ENCODE peak calls at places on chromosomes 16 and 17, in eight cellular contexts. L, R, F, B, I, Z, X and H are unnamed samples.

GRCh38 chr17:2266045-2266864 is 37.3 kb downstream of the SMG6 start:
- DNase-seq in L (no peak), R (no peak), F (no peak), B (no peak), I (no peak), Z (no peak), X (no peak), H (no peak)

GRCh38 chr16:88554711-88555264 is 15.4 kb upstream of the ZC3H18 start:
- DNase-seq in L (no peak), R (no peak), F (no peak), B (peak), I (no peak), Z (no peak), X (no peak), H (no peak)

GRCh38 chr16:1181715-1182671 is 29.1 kb downstream of the CACNA1H start:
- DNase-seq in L (peak), R (peak), F (peak), B (no peak), I (peak), Z (peak), X (no peak), H (no peak)

GRCh38 chr16:81232740-81233367 is 5.6 kb upstream of the BCO1 start:
- DNase-seq in L (no peak), R (no peak), F (no peak), B (no peak), I (no peak), Z (no peak), X (no peak), H (no peak)

GRCh38 chr17:57989011-57989345 is 924 bp upstream of the VEZF1 start:
- DNase-seq in L (no peak), R (peak), F (peak), B (no peak), I (no peak), Z (peak), X (no peak), H (peak)

GRCh38 chr16:89187337-89188063 is 12.8 kb downstream of the SLC22A31 start:
- DNase-seq in L (peak), R (no peak), F (no peak), B (peak), I (peak), Z (no peak), X (no peak), H (no peak)

GRCh38 chr17:12512712-12513355 is 152.9 kb upstream of the MYOCD start:
- DNase-seq in L (no peak), R (peak), F (no peak), B (no peak), I (no peak), Z (no peak), X (no peak), H (no peak)

GRCh38 chr17:35082073-35082657 is 18.7 kb upstream of the RFFL start:
- DNase-seq in L (no peak), R (peak), F (peak), B (no peak), I (no peak), Z (no peak), X (peak), H (peak)

GRCh38 chr16:30997887-30998711 is 12.3 kb downstream of the STX1B start:
- DNase-seq in L (no peak), R (peak), F (peak), B (no peak), I (no peak), Z (no peak), X (peak), H (peak)

GRCh38 chr17:64780096-64781012 is 118.2 kb upstream of the SMURF2 start:
- DNase-seq in L (peak), R (peak), F (no peak), B (no peak), I (peak), Z (peak), X (peak), H (peak)

GRCh38 chr17:80475949-80476876 is at the start of gene NPTX1:
- DNase-seq in L (no peak), R (peak), F (no peak), B (peak), I (no peak), Z (no peak), X (no peak), H (no peak)

GRCh38 chr17:3681057-3681456 is 12.4 kb downstream of the EMC6 start:
- DNase-seq in L (no peak), R (no peak), F (no peak), B (no peak), I (no peak), Z (no peak), X (no peak), H (no peak)

GRCh38 chr16:17803625-17804410 is 333.1 kb upstream of the XYLT1 start:
- DNase-seq in L (no peak), R (peak), F (peak), B (no peak), I (no peak), Z (no peak), X (no peak), H (no peak)

GRCh38 chr17:6392609-6393367 is 42.1 kb downstream of the AIPL1 start:
- DNase-seq in L (no peak), R (no peak), F (no peak), B (no peak), I (no peak), Z (no peak), X (peak), H (no peak)

DNA sequence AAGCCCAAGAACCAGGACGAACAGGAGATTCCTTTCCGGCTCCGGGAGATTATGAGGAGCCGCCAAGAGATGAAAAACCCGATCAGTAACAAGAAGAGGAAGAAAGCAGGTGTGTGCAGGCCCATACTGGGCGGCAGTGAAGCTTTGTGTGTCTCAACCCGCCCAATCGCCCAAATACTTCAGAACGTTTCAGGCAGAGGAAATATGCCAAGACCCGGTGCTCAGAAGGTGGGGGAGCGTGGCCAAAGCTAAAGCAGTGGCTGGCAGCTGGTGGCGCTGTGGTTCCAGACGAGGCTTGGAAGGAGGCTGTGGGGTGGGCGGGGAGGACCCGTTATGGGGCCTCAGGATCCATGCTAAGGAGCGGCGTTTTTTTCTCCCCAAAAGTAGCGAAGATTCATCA is 1.2 kb downstream of the CCDC137 start:
- DNase-seq in L (no peak), R (no peak), F (no peak), B (peak), I (no peak), Z (no peak), X (no peak), H (peak)
- TF ChIP-seq CTCF in L (no peak), R (no peak), F (no peak), B (no peak), I (no peak), Z (no peak), X (no peak), H (no peak)

DNA sequence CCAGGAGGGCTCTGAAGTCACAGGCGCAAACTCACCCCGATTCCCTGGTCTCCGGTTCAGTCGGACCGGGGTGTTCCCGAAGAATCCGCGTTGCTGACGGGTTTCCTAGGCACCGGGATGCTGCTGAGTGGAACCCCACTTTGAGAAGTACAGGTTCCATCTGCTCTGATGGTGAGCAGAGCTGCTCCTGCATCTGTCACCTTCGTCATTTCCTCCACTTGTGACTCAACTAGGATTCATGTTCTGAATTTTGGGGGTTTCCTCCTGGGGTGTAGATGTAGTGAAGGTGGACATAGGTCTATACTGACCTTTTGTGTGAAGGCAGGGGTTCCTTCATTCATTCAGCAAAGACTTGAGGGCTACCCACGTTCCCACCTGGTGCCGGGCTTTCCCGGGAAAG is 25.0 kb downstream of the LGALS3BP start:
- DNase-seq in L (no peak), R (no peak), F (no peak), B (no peak), I (no peak), Z (no peak), X (no peak), H (no peak)
- TF ChIP-seq CTCF in L (no peak), R (no peak), F (no peak), B (no peak), I (no peak), Z (no peak), X (no peak), H (no peak)

GRCh38 chr16:9225527-9226316 is 134.3 kb downstream of the HAPSTR1 start:
- DNase-seq in L (no peak), R (no peak), F (no peak), B (peak), I (no peak), Z (no peak), X (no peak), H (peak)
- TF ChIP-seq CTCF in L (peak), R (peak), F (no peak), B (peak), I (no peak), Z (no peak), X (peak), H (no peak)

GRCh38 chr16:55624696-55625095 is 31.1 kb upstream of the SLC6A2 start:
- DNase-seq in L (no peak), R (no peak), F (no peak), B (no peak), I (no peak), Z (no peak), X (no peak), H (no peak)

GRCh38 chr16:55623640-55624039 is 32.1 kb upstream of the SLC6A2 start:
- DNase-seq in L (no peak), R (no peak), F (no peak), B (no peak), I (no peak), Z (no peak), X (no peak), H (no peak)

GRCh38 chr16:55622302-55622701 is 33.5 kb upstream of the SLC6A2 start:
- DNase-seq in L (no peak), R (no peak), F (no peak), B (no peak), I (no peak), Z (no peak), X (no peak), H (no peak)

GRCh38 chr16:55621771-55622170 is 34.0 kb upstream of the SLC6A2 start:
- DNase-seq in L (no peak), R (no peak), F (no peak), B (no peak), I (no peak), Z (no peak), X (no peak), H (no peak)

DNA sequence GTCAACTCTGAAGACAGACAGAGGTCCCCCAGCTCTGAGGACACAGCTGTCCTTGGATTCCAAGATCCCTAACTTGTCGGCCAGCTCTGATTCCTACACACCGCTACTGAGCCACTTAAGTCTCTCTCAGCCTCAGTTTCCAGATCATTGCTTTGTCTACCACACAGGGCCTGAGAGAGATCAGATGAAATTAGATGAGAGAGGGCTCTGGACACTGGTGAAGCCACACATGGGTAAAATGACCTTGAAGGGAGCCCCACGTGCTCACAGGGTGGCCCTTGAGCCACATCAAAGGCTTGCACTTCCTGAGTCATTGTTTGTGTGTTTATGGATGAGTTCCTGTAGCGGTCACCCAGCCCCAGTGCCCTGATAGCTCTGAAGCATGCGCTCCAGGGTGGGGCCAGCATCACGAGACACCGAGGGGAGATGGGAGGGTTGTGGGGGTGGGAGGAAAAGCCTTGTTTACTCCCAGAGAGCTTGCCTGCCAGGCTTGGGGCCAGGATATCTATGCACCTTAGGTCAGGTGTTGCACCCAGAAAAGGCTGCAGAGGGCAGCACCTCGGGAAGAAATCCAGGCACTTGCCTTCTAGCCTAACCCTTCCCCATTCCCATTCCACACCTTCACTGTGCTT is 32.7 kb upstream of the SLC6A2 start:
- DNase-seq in L (no peak), R (no peak), F (no peak), B (peak), I (no peak), Z (peak), X (peak), H (peak)
- TF ChIP-seq CTCF in L (peak), R (peak), F (peak), B (peak), I (no peak), Z (no peak), X (peak), H (no peak)

DNA sequence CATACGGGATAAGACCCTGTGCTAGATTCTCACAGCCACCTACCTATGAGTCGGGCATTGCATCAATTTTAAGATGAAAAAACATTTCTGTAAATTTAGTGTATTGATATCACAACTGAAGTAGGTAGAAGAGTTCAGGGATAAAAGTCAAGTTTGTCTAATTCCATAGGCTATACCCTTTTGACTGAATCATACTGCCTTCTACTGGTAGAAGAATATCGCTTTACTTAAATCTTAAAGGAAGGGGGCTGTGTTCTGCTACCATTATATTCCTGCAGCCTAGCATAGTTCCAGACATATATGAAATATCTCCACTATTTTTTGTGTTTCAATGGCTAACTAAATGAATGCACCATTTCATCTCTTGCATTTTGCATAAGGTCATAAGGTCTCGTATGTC is 1128.6 kb downstream of the CDH8 start:
- DNase-seq in L (no peak), R (no peak), F (no peak), B (no peak), I (no peak), Z (no peak), X (no peak), H (no peak)
- TF ChIP-seq CTCF in L (peak), R (no peak), F (no peak), B (no peak), I (no peak), Z (no peak), X (no peak), H (no peak)

GRCh38 chr17:38877130-38877851 is 7.4 kb downstream of the LASP1 start:
- DNase-seq in L (no peak), R (no peak), F (no peak), B (peak), I (no peak), Z (no peak), X (no peak), H (no peak)
- TF ChIP-seq CTCF in L (no peak), R (no peak), F (no peak), B (no peak), I (no peak), Z (no peak), X (no peak), H (no peak)

GRCh38 chr17:31392002-31392855 is 754 bp downstream of the RAB11FIP4 start:
- DNase-seq in L (no peak), R (no peak), F (no peak), B (no peak), I (no peak), Z (no peak), X (no peak), H (no peak)
- TF ChIP-seq CTCF in L (no peak), R (no peak), F (no peak), B (no peak), I (no peak), Z (no peak), X (no peak), H (no peak)

DNA sequence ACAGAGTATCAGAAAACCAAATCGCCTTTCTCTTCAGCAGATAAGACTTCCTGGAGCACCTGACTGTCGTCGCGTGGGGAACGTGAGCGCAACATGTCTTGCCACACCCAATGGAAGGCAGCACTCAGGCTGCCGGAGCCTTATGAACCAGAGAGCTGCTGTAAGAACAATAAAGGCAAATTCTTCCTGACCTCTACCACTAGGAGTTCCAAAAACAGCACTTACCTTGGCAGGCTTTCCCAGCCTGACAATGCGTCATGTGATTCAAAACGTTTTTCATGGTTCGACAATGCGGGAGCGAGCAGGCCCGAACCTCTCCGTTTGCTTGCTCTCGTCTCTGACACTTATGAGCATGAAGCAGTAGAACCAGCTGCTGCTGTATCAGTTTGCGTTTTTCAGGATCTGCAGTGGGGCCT is 75.8 kb upstream of the TRAP1 start:
- DNase-seq in L (no peak), R (no peak), F (no peak), B (no peak), I (no peak), Z (no peak), X (no peak), H (no peak)
- TF ChIP-seq CTCF in L (no peak), R (no peak), F (no peak), B (no peak), I (no peak), Z (no peak), X (no peak), H (no peak)

DNA sequence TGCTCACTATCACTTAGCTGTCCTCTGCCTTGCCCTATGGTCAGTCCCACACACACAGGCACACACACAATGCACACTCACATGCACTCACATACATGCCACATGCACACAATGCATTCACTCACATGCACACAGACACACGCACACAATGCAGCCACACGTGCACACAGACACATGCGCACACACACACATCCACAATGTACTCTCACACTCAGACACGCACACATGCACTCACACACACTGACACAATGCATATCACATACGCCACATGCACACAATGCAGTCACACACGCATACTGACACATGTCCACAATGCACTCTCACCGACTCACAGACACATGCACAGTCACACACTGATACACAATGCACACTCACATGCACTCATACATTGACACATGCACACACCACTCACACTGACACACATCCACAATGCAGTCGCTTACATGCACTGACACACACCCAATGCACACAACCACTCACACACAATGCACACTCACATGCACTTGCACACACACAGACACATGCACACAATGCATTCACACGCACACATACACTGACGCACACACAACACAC is 99.7 kb downstream of the ENGASE start:
- DNase-seq in L (no peak), R (no peak), F (no peak), B (no peak), I (no peak), Z (no peak), X (no peak), H (no peak)
- TF ChIP-seq CTCF in L (no peak), R (no peak), F (no peak), B (no peak), I (no peak), Z (no peak), X (no peak), H (no peak)

GRCh38 chr17:29124135-29124930 is 55.9 kb downstream of the MYO18A start:
- DNase-seq in L (no peak), R (peak), F (peak), B (peak), I (no peak), Z (peak), X (peak), H (peak)
- TF ChIP-seq CTCF in L (peak), R (peak), F (peak), B (peak), I (peak), Z (peak), X (peak), H (peak)